ENCODE peak calls at places on chromosomes 11 and 22, in five cellular contexts. J is NCI-H2081; C is aorta; T is activated effector memory CD4-positive, alpha-beta T cell treated with anti-CD3 and anti-CD28 coated beads, Interleukin-2, amount 50 U/mL, for 16 hours; H is GM12865. Q is an unnamed sample.
A peak's percentile ranks its signal among the peaks of the same experiment; 100 is the strongest.

GRCh38 chr22:46902436-46902835 is 140.0 kb downstream of the TBC1D22A start:
- DNase-seq in J (no peak), C (no peak), T (no peak), H (no peak), Q (peak; percentile 18)

GRCh38 chr11:113906038-113906437 is 1.4 kb downstream of the HTR3B start:
- DNase-seq in J (peak; percentile 43), C (no peak), T (no peak), H (peak; percentile 3), Q (no peak)

GRCh38 chr11:6269994-6270393 is 10.4 kb downstream of the CCKBR start:
- DNase-seq in J (no peak), C (no peak), T (no peak), H (no peak), Q (no peak)

GRCh38 chr11:71311928-71312510 is 59.6 kb upstream of the SHANK2 start:
- DNase-seq in J (no peak), C (peak; percentile 16), T (no peak), H (no peak), Q (no peak)

GRCh38 chr11:38019072-38019775 is 1421.2 kb upstream of the RAG2 start:
- DNase-seq in J (no peak), C (no peak), T (no peak), H (no peak), Q (peak; percentile 43)

GRCh38 chr11:47523491-47524199 is 29.3 kb downstream of the CELF1 start:
- DNase-seq in J (no peak), C (no peak), T (peak; percentile 70), H (peak; percentile 54), Q (no peak)

GRCh38 chr11:114399903-114400221 is 449 bp downstream of the C11orf71 start:
- DNase-seq in J (peak; percentile 79), C (no peak), T (no peak), H (no peak), Q (no peak)

GRCh38 chr11:11179239-11179638 is 173.8 kb downstream of the CSNK2A3 start:
- DNase-seq in J (no peak), C (no peak), T (no peak), H (no peak), Q (no peak)

GRCh38 chr11:62193954-62194353 is 3.9 kb downstream of the SCGB1D1 start:
- DNase-seq in J (no peak), C (no peak), T (no peak), H (no peak), Q (no peak)

GRCh38 chr11:108895579-108896480 is 231.0 kb downstream of the DDX10 start:
- DNase-seq in J (no peak), C (no peak), T (no peak), H (peak; percentile 26), Q (no peak)

GRCh38 chr11:63564785-63565350 is 1.7 kb upstream of the PLAAT2 start:
- DNase-seq in J (no peak), C (no peak), T (no peak), H (peak; percentile 41), Q (no peak)

GRCh38 chr11:121810291-121810690 is 305.7 kb downstream of the BLID start:
- DNase-seq in J (no peak), C (no peak), T (no peak), H (no peak), Q (no peak)

GRCh38 chr11:118629761-118630661 is 22.6 kb downstream of the PHLDB1 start:
- DNase-seq in J (no peak), C (no peak), T (no peak), H (no peak), Q (no peak)

GRCh38 chr11:17063171-17064002 is 14.1 kb downstream of the RPS13 start:
- DNase-seq in J (peak; percentile 33), C (no peak), T (peak; percentile 79), H (peak; percentile 70), Q (no peak)

GRCh38 chr11:34644669-34645406 is 23.9 kb downstream of the EHF start:
- DNase-seq in J (no peak), C (no peak), T (no peak), H (no peak), Q (no peak)

GRCh38 chr11:69647761-69648497 is 7.0 kb downstream of the CCND1 start:
- DNase-seq in J (no peak), C (no peak), T (no peak), H (peak; percentile 49), Q (peak; percentile 56)

GRCh38 chr11:92453055-92453454 is 228.4 kb downstream of the FAT3 start:
- DNase-seq in J (no peak), C (no peak), T (no peak), H (peak; percentile 6), Q (no peak)

GRCh38 chr11:44377914-44378321 is 68.0 kb upstream of the ALX4 start:
- DNase-seq in J (no peak), C (no peak), T (no peak), H (no peak), Q (no peak)